ENCODE peak calls at places on chromosomes 2 and 18, in ten cellular contexts. A is MM.1S, O is left lung, T is endothelial cell, W is nephron progenitor cell, P is mammary epithelial cell, N is H1, H is tibial artery, D is progenitor cell of endocrine pancreas, R is cardiac fibroblast. Z is an unnamed sample.
A peak's percentile ranks its signal among the peaks of the same experiment; 100 is the strongest.

GRCh38 chr2:233088598-233089345 is 28.6 kb downstream of the INPP5D start:
- DNase-seq in A (no peak), O (no peak), T (no peak), W (no peak), P (no peak), N (no peak), H (no peak), D (no peak), R (no peak), Z (no peak)

GRCh38 chr2:74528600-74529356 is 728 bp downstream of the AUP1 start:
- DNase-seq in A (peak; percentile 46), O (no peak), T (no peak), W (no peak), P (no peak), N (no peak), H (no peak), D (no peak), R (no peak), Z (no peak)

GRCh38 chr2:163662141-163662780 is 73.5 kb downstream of the FIGN start:
- DNase-seq in A (no peak), O (no peak), T (no peak), W (no peak), P (no peak), N (no peak), H (no peak), D (no peak), R (peak; percentile 46), Z (no peak)

GRCh38 chr2:29921560-29921915 is at the start of gene ALK:
- DNase-seq in A (peak; percentile 92), O (peak; percentile 91), T (peak; percentile 95), W (peak; percentile 99), P (peak; percentile 88), N (no peak), H (peak; percentile 72), D (peak; percentile 88), R (peak; percentile 63), Z (peak; percentile 79)

GRCh38 chr2:235551965-235552364 is 58.1 kb downstream of the AGAP1 start:
- DNase-seq in A (peak; percentile 87), O (no peak), T (peak; percentile 57), W (peak; percentile 35), P (peak; percentile 36), N (no peak), H (peak; percentile 25), D (peak; percentile 30), R (peak; percentile 56), Z (peak; percentile 60)

GRCh38 chr2:203914546-203915169 is 21.9 kb upstream of the ICOS start:
- DNase-seq in A (no peak), O (no peak), T (no peak), W (no peak), P (no peak), N (no peak), H (no peak), D (no peak), R (no peak), Z (no peak)

GRCh38 chr2:6676776-6677175 is 188.9 kb downstream of the CMPK2 start:
- DNase-seq in A (no peak), O (no peak), T (no peak), W (no peak), P (no peak), N (no peak), H (no peak), D (no peak), R (no peak), Z (no peak)

GRCh38 chr18:79926306-79926705 is 25.1 kb downstream of the SLC66A2 start:
- DNase-seq in A (no peak), O (no peak), T (no peak), W (no peak), P (no peak), N (peak; percentile 41), H (peak; percentile 3), D (no peak), R (no peak), Z (no peak)

GRCh38 chr2:241861264-241861663 is 2.6 kb upstream of the PDCD1 start:
- DNase-seq in A (no peak), O (no peak), T (no peak), W (no peak), P (no peak), N (no peak), H (no peak), D (no peak), R (no peak), Z (no peak)

GRCh38 chr2:241858206-241859016 is at the start of gene PDCD1:
- DNase-seq in A (peak; percentile 79), O (peak; percentile 74), T (peak; percentile 4), W (peak; percentile 28), P (no peak), N (no peak), H (no peak), D (no peak), R (no peak), Z (no peak)

GRCh38 chr2:241860184-241861078 is 1.7 kb upstream of the PDCD1 start:
- DNase-seq in A (peak; percentile 48), O (peak; percentile 70), T (no peak), W (peak; percentile 2), P (no peak), N (no peak), H (no peak), D (no peak), R (no peak), Z (no peak)

GRCh38 chr2:241859017-241859435 is 332 bp upstream of the PDCD1 start:
- DNase-seq in A (no peak), O (peak; percentile 68), T (no peak), W (no peak), P (no peak), N (no peak), H (no peak), D (no peak), R (no peak), Z (no peak)

GRCh38 chr2:241859436-241860183 is 916 bp upstream of the PDCD1 start:
- DNase-seq in A (peak; percentile 80), O (peak; percentile 66), T (peak; percentile 12), W (peak; percentile 17), P (no peak), N (no peak), H (peak; percentile 72), D (no peak), R (peak; percentile 42), Z (no peak)
- TF ChIP-seq CTCF in A (peak; percentile 43), O (no peak), T (no peak), W (no peak), P (no peak), N (no peak), H (no peak), D (peak; percentile 21), R (peak; percentile 25), Z (no peak)

GRCh38 chr2:28413896-28414290 is 21.2 kb downstream of the FOSL2 start:
- DNase-seq in A (no peak), O (no peak), T (no peak), W (no peak), P (no peak), N (no peak), H (no peak), D (no peak), R (no peak), Z (no peak)

GRCh38 chr2:28411956-28412609 is 19.4 kb downstream of the FOSL2 start:
- DNase-seq in A (no peak), O (no peak), T (no peak), W (no peak), P (no peak), N (no peak), H (peak; percentile 18), D (no peak), R (no peak), Z (no peak)

GRCh38 chr2:28412625-28413151 is 20.0 kb downstream of the FOSL2 start:
- DNase-seq in A (no peak), O (no peak), T (no peak), W (no peak), P (no peak), N (no peak), H (no peak), D (no peak), R (no peak), Z (no peak)

GRCh38 chr2:28414583-28414982 is 21.9 kb downstream of the FOSL2 start:
- DNase-seq in A (no peak), O (no peak), T (no peak), W (no peak), P (no peak), N (no peak), H (no peak), D (no peak), R (no peak), Z (no peak)

GRCh38 chr2:28413152-28413895 is 20.7 kb downstream of the FOSL2 start:
- DNase-seq in A (no peak), O (no peak), T (no peak), W (no peak), P (no peak), N (peak; percentile 62), H (no peak), D (no peak), R (no peak), Z (no peak)
- TF ChIP-seq CTCF in A (no peak), O (no peak), T (no peak), W (no peak), P (peak; percentile 40), N (peak; percentile 39), H (peak; percentile 16), D (no peak), R (no peak), Z (no peak)

GRCh38 chr2:138470941-138471340 is 30.6 kb upstream of the SPOPL start:
- DNase-seq in A (no peak), O (no peak), T (no peak), W (no peak), P (no peak), N (no peak), H (no peak), D (no peak), R (no peak), Z (no peak)

GRCh38 chr2:138474093-138474834 is 27.3 kb upstream of the SPOPL start:
- DNase-seq in A (no peak), O (no peak), T (no peak), W (no peak), P (no peak), N (no peak), H (no peak), D (no peak), R (peak; percentile 53), Z (no peak)

GRCh38 chr2:138476186-138476585 is 25.4 kb upstream of the SPOPL start:
- DNase-seq in A (no peak), O (no peak), T (no peak), W (no peak), P (peak; percentile 32), N (no peak), H (no peak), D (no peak), R (no peak), Z (no peak)

GRCh38 chr2:138475394-138475793 is 26.2 kb upstream of the SPOPL start:
- DNase-seq in A (no peak), O (no peak), T (no peak), W (no peak), P (no peak), N (no peak), H (no peak), D (no peak), R (peak; percentile 4), Z (no peak)

DNA sequence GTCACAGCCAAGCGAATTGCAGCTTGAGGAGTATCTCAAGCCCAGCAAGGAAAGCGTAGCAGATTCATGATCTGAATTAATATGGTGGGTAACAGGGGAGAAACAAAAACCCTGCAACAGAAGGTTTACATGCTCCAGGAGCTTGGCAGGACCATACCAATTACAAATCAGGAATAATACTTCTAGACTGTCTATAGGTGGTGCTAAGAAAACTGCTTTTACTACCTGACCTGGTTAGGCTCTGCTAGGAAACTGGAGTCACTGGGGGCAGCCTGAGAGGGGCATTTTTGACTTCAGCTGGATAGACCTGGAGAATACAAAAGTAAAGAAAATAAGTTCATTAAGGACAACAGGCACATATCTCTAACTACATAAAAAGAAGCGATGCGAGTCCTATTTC is 24.6 kb upstream of the SPOPL start:
- DNase-seq in A (no peak), O (no peak), T (no peak), W (no peak), P (no peak), N (no peak), H (no peak), D (no peak), R (no peak), Z (no peak)
- TF ChIP-seq CTCF in A (no peak), O (no peak), T (no peak), W (no peak), P (peak; percentile 15), N (no peak), H (no peak), D (peak; percentile 21), R (no peak), Z (peak; percentile 26)

GRCh38 chr2:230410263-230410662 is 5.7 kb upstream of the SP100 start:
- DNase-seq in A (no peak), O (no peak), T (no peak), W (no peak), P (no peak), N (no peak), H (no peak), D (no peak), R (no peak), Z (no peak)

GRCh38 chr2:230405824-230406223 is 10.2 kb upstream of the SP100 start:
- DNase-seq in A (no peak), O (no peak), T (no peak), W (no peak), P (no peak), N (no peak), H (no peak), D (no peak), R (no peak), Z (no peak)

GRCh38 chr2:230411484-230412368 is 4.3 kb upstream of the SP100 start:
- DNase-seq in A (peak; percentile 89), O (peak; percentile 96), T (peak; percentile 53), W (peak; percentile 72), P (peak; percentile 58), N (peak; percentile 72), H (peak; percentile 65), D (peak; percentile 21), R (peak; percentile 64), Z (peak; percentile 37)

GRCh38 chr2:230410861-230411464 is 5.0 kb upstream of the SP100 start:
- DNase-seq in A (no peak), O (no peak), T (no peak), W (no peak), P (no peak), N (no peak), H (no peak), D (no peak), R (no peak), Z (no peak)

DNA sequence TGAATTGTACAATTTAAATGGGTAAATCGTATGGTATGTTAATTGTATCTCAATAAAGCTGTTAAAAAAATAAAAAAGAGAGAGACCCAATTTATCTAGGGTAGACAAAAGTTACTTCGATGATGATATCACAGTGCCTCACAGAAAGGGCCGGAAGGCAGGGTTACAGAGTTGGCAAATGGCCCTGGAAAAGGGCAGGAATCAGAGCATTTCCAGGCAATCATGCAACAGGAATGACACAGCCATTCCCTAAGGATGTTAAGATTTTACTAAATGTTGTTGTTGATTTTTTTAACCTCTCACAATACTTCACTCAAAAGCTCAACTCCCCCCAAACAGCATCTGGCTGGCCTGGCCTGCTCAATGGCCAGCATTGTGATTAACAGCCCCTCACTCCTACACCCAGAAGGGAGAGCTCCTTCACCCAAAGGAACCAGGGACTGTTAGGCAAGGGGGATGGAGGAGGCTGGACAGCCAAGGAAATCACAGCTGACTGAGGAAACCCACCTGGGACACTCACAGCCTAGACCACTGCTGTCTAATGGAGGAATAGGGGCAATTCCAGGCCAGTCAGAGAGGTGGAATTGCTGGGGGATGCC is 7.7 kb upstream of the SP100 start:
- DNase-seq in A (no peak), O (no peak), T (no peak), W (no peak), P (no peak), N (no peak), H (peak; percentile 73), D (no peak), R (peak; percentile 90), Z (no peak)
- TF ChIP-seq CTCF in A (no peak), O (no peak), T (no peak), W (no peak), P (no peak), N (no peak), H (no peak), D (no peak), R (no peak), Z (no peak)